ENCODE peak calls at places on chromosome 2, in four cellular contexts. X is lower lobe of right lung, S is small intestine, P is neuronal stem cell. Q is an unnamed sample. For H3K9me3 and H3K4me1, the result is how much of the 10 kb centered on the place peaks cover.

GRCh38 chr2:45773909-45774308 is 122.4 kb downstream of the PRKCE start:
- DNase-seq in X (no peak), S (no peak), P (no peak), Q (no peak)

GRCh38 chr2:45743531-45744391 is 92.3 kb downstream of the PRKCE start:
- DNase-seq in X (no peak), S (no peak), P (no peak), Q (peak)

GRCh38 chr2:127197475-127198385 is 22.4 kb downstream of the CYP27C1 start:
- DNase-seq in X (peak), S (peak), P (no peak), Q (peak)

GRCh38 chr2:98465456-98466201 is 21.0 kb downstream of the INPP4A start:
- DNase-seq in X (peak), S (peak), P (no peak), Q (peak)

GRCh38 chr2:137228566-137228965 is 463.2 kb downstream of the THSD7B start:
- DNase-seq in X (no peak), S (no peak), P (no peak), Q (no peak)

GRCh38 chr2:121004271-121004812 is 268.7 kb downstream of the GLI2 start:
- DNase-seq in X (no peak), S (no peak), P (no peak), Q (no peak)

GRCh38 chr2:25700221-25700660 is 26.9 kb upstream of the DTNB start:
- DNase-seq in X (no peak), S (peak), P (no peak), Q (peak)

GRCh38 chr2:3628800-3629199 is 29.2 kb upstream of the ALLC start:
- DNase-seq in X (no peak), S (no peak), P (no peak), Q (no peak)

GRCh38 chr2:171178993-171179392 is 18.3 kb upstream of the TLK1 start:
- DNase-seq in X (no peak), S (no peak), P (no peak), Q (no peak)

GRCh38 chr2:159516241-159516758 is 100.0 kb downstream of the BAZ2B start:
- DNase-seq in X (no peak), S (peak), P (peak), Q (peak)

GRCh38 chr2:140506606-140507005 is 1624.2 kb downstream of the LRP1B start:
- DNase-seq in X (no peak), S (no peak), P (no peak), Q (no peak)

GRCh38 chr2:26561918-26562810 is 79.0 kb downstream of the CIB4 start:
- DNase-seq in X (peak), S (peak), P (no peak), Q (no peak)

GRCh38 chr2:145749556-145749955 is 1229.6 kb upstream of the ZEB2 start:
- DNase-seq in X (no peak), S (no peak), P (no peak), Q (no peak)

GRCh38 chr2:119255760-119256573 is 32.3 kb downstream of the STEAP3 start:
- DNase-seq in X (no peak), S (no peak), P (no peak), Q (peak)

GRCh38 chr2:220550995-220551702 is 923.7 kb downstream of the SLC4A3 start:
- DNase-seq in X (no peak), S (no peak), P (no peak), Q (no peak)

GRCh38 chr2:221572821-221573429 is 821 bp upstream of the EPHA4 start:
- DNase-seq in X (peak), S (peak), P (peak), Q (peak)

GRCh38 chr2:113283704-113284284 is 5.1 kb upstream of the PAX8 start:
- DNase-seq in X (peak), S (peak), P (no peak), Q (peak)

GRCh38 chr2:62789918-62790317 is 84.4 kb downstream of the EHBP1 start:
- DNase-seq in X (no peak), S (peak), P (no peak), Q (no peak)

GRCh38 chr2:71685073-71685848 is 231.9 kb downstream of the DYSF start:
- DNase-seq in X (no peak), S (no peak), P (no peak), Q (peak)

GRCh38 chr2:20474757-20475566 is 28.1 kb downstream of the RHOB start:
- DNase-seq in X (no peak), S (no peak), P (no peak), Q (no peak)

DNA sequence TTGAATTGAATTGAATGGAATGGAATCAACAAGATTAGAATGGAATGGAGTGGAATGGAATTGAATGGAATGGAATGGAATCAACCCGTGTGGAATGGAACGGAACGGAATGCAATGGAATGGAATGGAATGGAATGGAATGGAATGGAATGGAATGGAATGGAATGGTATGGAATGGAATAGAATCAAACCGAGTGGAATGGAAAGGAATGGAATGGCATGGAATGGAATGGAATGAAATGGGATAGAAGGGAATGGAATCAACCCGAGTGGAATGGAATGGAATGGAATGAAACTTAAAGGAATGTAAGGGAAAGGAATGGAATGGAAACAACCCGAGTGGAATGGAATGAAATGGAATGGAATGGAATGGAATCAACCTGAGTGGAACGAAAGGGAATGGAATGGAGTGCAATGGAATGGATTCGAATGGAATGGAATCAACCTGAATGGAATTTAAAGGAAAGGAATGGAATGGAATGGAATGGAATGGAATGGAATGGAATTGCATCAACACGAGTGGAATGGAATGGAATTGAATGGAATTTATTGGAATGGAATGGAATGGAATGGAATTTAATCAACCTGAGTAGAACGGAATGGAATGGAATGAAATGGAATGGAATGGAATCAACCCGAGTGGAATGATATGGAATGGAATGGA is 1146.6 kb downstream of the RPIA start:
- DNase-seq in X (no peak), S (no peak), P (no peak), Q (no peak)
- H3K9me3 ChIP-seq in X (under half), S (under half), P (under half), Q (under half)

GRCh38 chr2:240569523-240569997 is 1.3 kb downstream of the RNPEPL1 start:
- DNase-seq in X (peak), S (no peak), P (no peak), Q (no peak)
- H3K4me1 ChIP-seq in X (under half), S (under half), P (under half), Q (under half)

DNA sequence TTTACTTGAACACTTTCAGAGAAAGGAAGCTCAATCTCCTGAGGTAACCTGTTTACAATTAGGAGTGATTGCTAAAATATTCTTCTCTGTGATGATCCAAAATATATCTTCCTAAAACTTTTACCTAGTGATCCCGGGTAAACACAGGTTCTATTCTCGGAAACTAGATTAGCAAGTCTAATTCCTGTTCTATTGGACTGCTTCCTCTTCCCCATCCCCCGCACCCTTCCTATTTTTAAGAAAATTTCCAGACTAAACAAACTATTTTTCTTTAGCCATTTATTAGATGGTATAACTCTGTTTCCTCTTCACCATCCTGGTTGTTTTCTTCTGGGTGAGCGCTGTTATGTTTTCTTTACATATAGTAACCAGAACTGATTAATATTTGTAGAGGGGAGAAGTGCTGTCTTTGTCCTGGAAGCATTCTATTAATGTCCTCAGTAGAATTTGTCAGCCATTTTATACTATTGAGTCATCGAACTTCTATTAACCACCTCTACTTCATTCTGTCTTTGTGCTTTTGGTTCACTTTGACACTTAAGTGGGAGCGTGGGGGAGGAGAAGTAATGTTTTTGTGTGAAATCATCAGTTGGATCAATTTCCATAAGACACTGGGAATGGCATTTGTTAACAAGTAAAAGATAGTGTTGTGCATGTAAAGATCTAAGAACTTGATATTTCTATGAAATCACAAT is 31.8 kb downstream of the CREB1 start:
- DNase-seq in X (no peak), S (no peak), P (no peak), Q (no peak)
- H3K27ac ChIP-seq in X (no peak), S (no peak), P (no peak), Q (no peak)

DNA sequence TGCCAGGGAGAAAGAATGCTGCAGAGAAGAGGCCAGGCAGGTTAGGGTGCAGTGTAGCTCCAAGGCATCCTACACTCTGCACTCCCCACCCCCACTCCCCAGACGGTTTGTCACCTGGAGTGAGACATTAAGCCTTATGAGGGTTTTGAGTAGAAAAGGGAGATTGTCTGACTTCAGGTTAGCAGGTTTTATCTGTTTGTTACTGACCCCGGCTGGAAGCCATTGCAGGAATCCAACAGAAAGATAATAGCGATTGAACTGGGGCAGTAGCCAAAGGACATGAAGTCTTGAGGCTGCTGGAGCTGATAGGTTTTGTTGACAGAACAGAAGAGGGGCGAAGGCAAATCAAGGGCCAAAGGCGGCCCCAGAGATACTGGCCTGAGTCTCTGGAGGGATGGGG is 36.0 kb upstream of the OR6B3 start:
- DNase-seq in X (no peak), S (no peak), P (no peak), Q (no peak)
- H3K9me3 ChIP-seq in X (under half), S (under half), P (under half), Q (under half)

DNA sequence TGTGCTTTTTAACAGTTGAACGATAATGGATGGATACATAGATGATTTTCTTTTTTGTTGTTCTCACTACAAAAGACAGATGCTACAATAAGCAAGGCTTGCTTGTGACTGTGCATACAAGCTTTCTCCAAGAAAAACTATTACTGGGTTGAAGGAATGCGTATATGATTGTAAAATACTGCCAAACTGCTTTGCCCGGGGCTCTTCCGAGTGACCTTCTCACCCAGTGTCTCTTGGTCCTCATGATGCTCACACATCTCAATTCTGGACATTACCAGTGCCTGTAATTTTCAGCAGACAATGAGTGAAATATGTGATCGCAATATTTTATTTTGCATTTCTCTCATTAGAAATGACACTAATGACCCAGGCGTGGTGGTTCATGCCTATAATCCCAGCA is 35.9 kb downstream of the INPP5D start:
- DNase-seq in X (no peak), S (no peak), P (no peak), Q (no peak)
- H3K4me1 ChIP-seq in X (under half), S (under half), P (under half), Q (under half)

DNA sequence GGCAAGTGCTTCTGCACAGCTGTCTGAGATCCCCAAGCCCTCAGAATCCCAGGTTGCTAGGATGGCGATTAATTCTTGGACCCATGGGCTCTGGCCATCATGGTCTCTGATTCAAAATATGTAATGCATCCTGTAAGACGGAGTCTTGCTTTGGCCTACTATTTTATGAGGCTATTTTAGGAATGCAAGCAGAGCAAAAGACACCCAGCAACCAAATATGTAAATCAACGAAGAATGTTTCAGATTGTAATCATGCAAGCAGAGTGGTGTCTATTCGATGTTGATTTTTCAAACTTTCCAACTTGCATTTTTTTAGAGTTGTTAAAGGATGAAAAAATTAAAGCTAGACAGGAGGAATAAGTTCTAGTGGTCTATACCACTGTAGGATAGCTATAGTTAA is 154.8 kb downstream of the COL6A3 start:
- DNase-seq in X (no peak), S (no peak), P (no peak), Q (no peak)
- H3K27ac ChIP-seq in X (peak), S (no peak), P (no peak), Q (peak)

GRCh38 chr2:95278637-95279225 is 4.5 kb downstream of the PROM2 start:
- DNase-seq in X (peak), S (no peak), P (no peak), Q (no peak)
- H3K9me3 ChIP-seq in X (under half), S (under half), P (under half), Q (under half)

GRCh38 chr2:1780693-1781092 is 36.4 kb upstream of the PXDN start:
- DNase-seq in X (no peak), S (no peak), P (no peak), Q (no peak)

GRCh38 chr2:1777792-1778191 is 33.5 kb upstream of the PXDN start:
- DNase-seq in X (no peak), S (no peak), P (no peak), Q (no peak)

GRCh38 chr2:1777156-1777555 is 32.8 kb upstream of the PXDN start:
- DNase-seq in X (peak), S (no peak), P (no peak), Q (no peak)

GRCh38 chr2:1781291-1782080 is 37.2 kb upstream of the PXDN start:
- DNase-seq in X (no peak), S (peak), P (no peak), Q (no peak)

DNA sequence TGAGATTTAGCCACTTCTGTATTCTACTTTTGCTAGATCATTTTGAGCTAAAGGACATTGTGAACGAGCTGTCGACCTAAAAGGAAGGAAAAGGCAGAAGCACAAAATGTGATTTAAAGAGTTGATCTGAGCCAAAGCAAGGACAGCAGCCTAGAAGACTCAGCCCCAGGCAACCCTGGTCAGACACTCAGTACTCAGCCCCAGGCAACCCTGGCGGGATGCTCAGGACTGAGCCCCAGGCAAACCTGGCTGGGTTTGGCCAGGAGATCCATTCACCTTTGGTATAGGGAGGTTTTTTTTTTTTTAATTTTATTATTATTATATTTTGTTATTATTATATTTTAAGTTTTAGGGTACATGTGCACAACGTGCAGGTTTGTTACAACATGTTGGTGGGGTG is 34.3 kb upstream of the PXDN start:
- DNase-seq in X (no peak), S (no peak), P (no peak), Q (no peak)
- H3K4me1 ChIP-seq in X (under half), S (under half), P (under half), Q (under half)

GRCh38 chr2:237207641-237208040 is 122.0 kb downstream of the COPS8 start:
- DNase-seq in X (peak), S (peak), P (no peak), Q (no peak)

GRCh38 chr2:237209885-237210284 is 124.2 kb downstream of the COPS8 start:
- DNase-seq in X (no peak), S (no peak), P (no peak), Q (no peak)

GRCh38 chr2:237210297-237210696 is 124.6 kb downstream of the COPS8 start:
- DNase-seq in X (no peak), S (no peak), P (no peak), Q (no peak)

GRCh38 chr2:237209046-237209375 is 123.3 kb downstream of the COPS8 start:
- DNase-seq in X (no peak), S (no peak), P (no peak), Q (no peak)

DNA sequence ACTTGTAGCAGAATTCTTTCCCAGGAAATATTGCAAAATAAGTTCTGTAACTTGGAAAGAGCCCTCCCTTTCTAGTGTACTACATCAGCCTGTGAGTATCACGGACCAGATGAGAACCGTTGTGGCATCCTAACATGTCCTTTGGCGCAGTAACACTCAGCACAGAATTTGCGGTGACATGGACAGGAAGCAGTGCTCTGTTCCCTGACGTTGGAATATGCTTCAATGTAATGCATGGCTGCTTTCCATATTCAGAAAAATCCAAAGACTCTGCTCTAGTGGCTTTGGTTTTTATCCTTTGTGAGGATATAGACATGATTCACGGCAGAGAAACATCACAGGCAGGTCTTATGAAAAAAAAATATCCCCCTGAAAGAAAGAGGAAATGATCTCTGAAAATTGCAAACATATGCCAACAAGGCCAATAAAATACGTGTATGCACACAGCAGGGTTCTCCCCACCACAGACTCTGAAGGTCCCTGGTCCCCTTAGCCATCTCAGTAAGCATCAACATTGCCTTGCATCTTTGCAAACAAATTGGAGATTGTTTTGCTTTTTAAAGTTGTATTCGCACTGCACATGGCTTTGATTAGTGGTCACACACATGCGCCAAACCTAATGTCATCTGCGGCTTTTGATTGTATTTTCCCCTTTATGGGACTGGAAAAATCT is 122.8 kb downstream of the COPS8 start:
- DNase-seq in X (no peak), S (no peak), P (no peak), Q (peak)
- H3K27ac ChIP-seq in X (peak), S (no peak), P (no peak), Q (peak)